ENCODE peak calls at places on chromosomes 3 and 15, in six cellular contexts. E is GM23248, R is fibroblast of lung, I is hepatocyte, N is IMR-90, V is PC-9. H is an unnamed sample.

GRCh38 chr3:108486910-108487309 is 23.5 kb downstream of the MYH15 start:
- DNase-seq in I (peak; percentile 44), V (no peak), R (peak; percentile 56), E (peak; percentile 66), N (peak; percentile 71), H (peak; percentile 48)

GRCh38 chr3:37144806-37145205 is 29.6 kb downstream of the LRRFIP2 start:
- DNase-seq in V (peak; percentile 63), R (no peak), N (no peak), I (no peak), E (peak; percentile 43), H (no peak)

GRCh38 chr15:40487816-40488682 is 17.3 kb downstream of the CHST14 start:
- DNase-seq in E (no peak), N (no peak), I (no peak), R (no peak), V (no peak), H (no peak)

GRCh38 chr3:2853627-2854026 is 256.5 kb downstream of the IL5RA start:
- DNase-seq in R (no peak), I (no peak), N (no peak), E (no peak), V (no peak), H (no peak)

GRCh38 chr15:89112341-89112971 is 24.2 kb downstream of the ABHD2 start:
- DNase-seq in N (peak; percentile 49), E (peak; percentile 58), I (peak; percentile 71), V (peak; percentile 74), R (peak; percentile 49), H (peak; percentile 78)

GRCh38 chr3:78741066-78741645 is 1026.6 kb downstream of the ROBO1 start:
- DNase-seq in V (no peak), I (no peak), E (no peak), N (no peak), R (no peak), H (no peak)

GRCh38 chr3:124676236-124676635 is 54.0 kb upstream of the UMPS start:
- DNase-seq in E (peak; percentile 84), R (peak; percentile 65), I (no peak), V (no peak), N (peak; percentile 87), H (peak; percentile 87)

GRCh38 chr3:79032686-79033318 is 735.0 kb downstream of the ROBO1 start:
- DNase-seq in E (peak; percentile 66), V (no peak), R (peak; percentile 74), N (peak; percentile 67), I (peak; percentile 66), H (peak; percentile 35)

GRCh38 chr15:68635142-68635541 is 56.3 kb downstream of the CORO2B start:
- DNase-seq in N (no peak), E (peak; percentile 52), V (no peak), I (no peak), R (peak; percentile 54), H (no peak)

GRCh38 chr15:62066663-62067447 is at the start of gene C2CD4A:
- DNase-seq in E (peak; percentile 56), V (no peak), I (peak; percentile 91), N (peak; percentile 42), R (peak; percentile 41), H (peak; percentile 53)

DNA sequence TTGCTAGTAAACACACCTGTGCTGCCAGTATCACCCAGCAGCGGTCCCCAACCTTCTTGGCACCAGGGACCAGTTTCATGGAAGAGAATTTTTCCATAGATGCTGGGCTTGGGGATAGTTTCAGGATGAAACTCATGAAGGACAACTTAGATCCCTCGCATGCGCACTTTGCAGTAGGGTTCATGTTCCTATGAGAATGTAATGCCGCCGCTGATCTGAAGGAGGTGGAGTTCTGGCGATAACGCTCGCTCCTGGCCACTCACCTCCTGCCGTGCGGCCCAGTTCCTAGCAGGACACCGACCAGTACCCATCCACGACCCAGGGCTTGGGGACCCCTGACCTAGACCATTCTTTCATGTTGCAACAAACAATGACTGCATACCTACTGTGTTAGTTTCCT is 89.7 kb downstream of the TOP2B start:
- DNase-seq in I (no peak), V (no peak), N (no peak), R (no peak), E (no peak), H (no peak)
- H3K27ac ChIP-seq in I (no peak overlapping the region), V (no peak overlapping the region), N (no peak overlapping the region), R (no peak overlapping the region), E (no peak overlapping the region), H (no peak overlapping the region)

GRCh38 chr3:82132210-82133069 is 371.0 kb upstream of the GBE1 start:
- DNase-seq in V (no peak), E (no peak), R (no peak), I (no peak), N (no peak), H (no peak)

GRCh38 chr3:82133070-82133606 is 371.7 kb upstream of the GBE1 start:
- DNase-seq in R (peak; percentile 73), E (peak; percentile 77), V (no peak), I (peak; percentile 76), N (peak; percentile 63), H (peak; percentile 26)

GRCh38 chr3:82130056-82130455 is 368.6 kb upstream of the GBE1 start:
- DNase-seq in E (no peak), V (no peak), R (no peak), I (no peak), N (no peak), H (no peak)
- H3K4me2 ChIP-seq in E (no peak overlapping the region), V (no peak overlapping the region), R (no peak overlapping the region), I (no peak overlapping the region), N (no peak overlapping the region), H (no peak overlapping the region)

GRCh38 chr15:70763950-70764730 is 782 bp upstream of the UACA start:
- DNase-seq in E (no peak), V (no peak), N (no peak), I (peak; percentile 29), R (no peak), H (no peak)
- H3K27ac ChIP-seq in E (peak overlapping the region; percentile 56), V (peak overlapping the region; percentile 75), N (peak overlapping the region; percentile 66), I (peak overlapping the region; percentile 89), R (peak overlapping the region; percentile 60), H (peak overlapping the region; percentile 74)

DNA sequence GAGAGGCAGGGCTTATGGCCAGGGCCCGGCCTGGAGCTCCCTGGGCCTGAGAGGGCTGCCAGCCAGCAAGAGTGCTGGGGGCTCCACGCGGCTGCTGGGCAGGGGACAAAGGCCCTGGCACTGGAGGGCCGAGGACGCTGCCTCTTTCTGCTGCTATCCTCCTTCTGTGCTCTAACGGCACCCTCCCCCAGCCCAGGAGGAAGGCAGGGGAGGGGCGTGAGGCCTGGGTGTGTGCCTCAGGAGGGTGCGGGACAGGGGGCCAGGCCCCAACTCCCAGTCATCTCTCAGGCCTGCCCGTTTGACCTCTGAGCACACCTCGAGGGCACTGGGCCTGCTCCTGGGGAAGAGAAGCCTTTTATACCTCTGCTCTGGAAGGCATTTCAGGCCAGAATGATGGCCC is 115.5 kb downstream of the ADCY5 start:
- DNase-seq in I (no peak), V (no peak), N (no peak), R (no peak), E (no peak), H (no peak)
- H3K4me2 ChIP-seq in I (no peak overlapping the region), V (no peak overlapping the region), N (no peak overlapping the region), R (no peak overlapping the region), E (no peak overlapping the region), H (no peak overlapping the region)

GRCh38 chr15:99452010-99452409 is 113.8 kb upstream of the MEF2A start:
- DNase-seq in V (no peak), I (no peak), N (no peak), E (no peak), R (no peak), H (no peak)

GRCh38 chr15:99451484-99451883 is 114.3 kb upstream of the MEF2A start:
- DNase-seq in V (no peak), N (no peak), I (no peak), E (no peak), R (no peak), H (no peak)

GRCh38 chr15:99453646-99454045 is 112.1 kb upstream of the MEF2A start:
- DNase-seq in N (no peak), V (no peak), I (no peak), E (no peak), R (no peak), H (no peak)

GRCh38 chr15:99454107-99454809 is 111.5 kb upstream of the MEF2A start:
- DNase-seq in R (no peak), N (no peak), I (no peak), E (no peak), V (no peak), H (no peak)

GRCh38 chr15:99452728-99453643 is 112.8 kb upstream of the MEF2A start:
- DNase-seq in V (no peak), I (no peak), R (peak; percentile 58), E (no peak), N (peak; percentile 18), H (peak; percentile 51)
- H3K27ac ChIP-seq in V (no peak overlapping the region), I (no peak overlapping the region), R (peak overlapping the region; percentile 4), E (no peak overlapping the region), N (peak overlapping the region; percentile 75), H (no peak overlapping the region)

GRCh38 chr3:178058629-178059028 is 477.6 kb upstream of the KCNMB2 start:
- DNase-seq in I (no peak), N (no peak), E (no peak), V (no peak), R (peak; percentile 7), H (no peak)
- H3K4me2 ChIP-seq in I (no peak overlapping the region), N (no peak overlapping the region), E (no peak overlapping the region), V (no peak overlapping the region), R (no peak overlapping the region), H (no peak overlapping the region)

DNA sequence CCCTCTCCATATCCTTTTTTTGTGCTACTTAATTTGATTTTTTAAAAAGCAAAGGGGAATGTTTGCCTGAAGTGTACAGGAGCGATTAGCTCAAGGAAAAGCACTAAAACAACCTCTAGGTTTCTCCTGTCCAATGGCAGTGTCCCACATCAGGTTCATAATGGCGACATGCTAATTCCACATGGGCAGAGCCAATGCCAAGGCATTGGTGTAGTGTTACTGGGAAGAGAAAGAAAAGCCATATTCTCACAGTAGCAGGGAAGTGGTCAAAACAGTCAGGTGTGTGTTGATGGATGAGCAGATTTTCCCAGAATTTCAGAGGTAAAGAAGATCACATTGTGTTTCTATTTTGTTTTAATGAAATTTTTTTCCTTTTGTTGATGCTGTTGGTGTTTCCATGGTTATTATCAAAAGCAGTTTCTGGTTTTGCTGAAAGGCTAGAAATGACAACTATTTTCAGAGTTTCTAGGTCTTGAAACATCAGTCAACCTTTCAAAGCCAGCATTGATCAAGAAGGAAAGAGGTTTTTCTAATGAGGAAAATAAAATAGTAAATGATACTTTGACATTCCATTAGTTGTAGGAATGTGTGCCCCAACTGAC is 65.2 kb downstream of the FNDC3B start:
- DNase-seq in E (no peak), R (no peak), V (no peak), N (no peak), I (no peak), H (peak; percentile 61)
- H3K27ac ChIP-seq in E (peak overlapping the region; percentile 62), R (no peak overlapping the region), V (no peak overlapping the region), N (no peak overlapping the region), I (peak overlapping the region; percentile 31), H (peak overlapping the region; percentile 86)

GRCh38 chr3:158644345-158644908 is at the start of gene GFM1:
- DNase-seq in N (peak; percentile 94), V (peak; percentile 92), R (peak; percentile 96), I (peak; percentile 97), E (peak; percentile 99), H (peak; percentile 93)

GRCh38 chr3:158642474-158643210 is 1.7 kb upstream of the GFM1 start:
- DNase-seq in I (no peak), N (no peak), R (no peak), V (no peak), E (no peak), H (no peak)

GRCh38 chr3:158642005-158642404 is 2.3 kb upstream of the GFM1 start:
- DNase-seq in N (no peak), I (no peak), V (no peak), R (no peak), E (no peak), H (no peak)

DNA sequence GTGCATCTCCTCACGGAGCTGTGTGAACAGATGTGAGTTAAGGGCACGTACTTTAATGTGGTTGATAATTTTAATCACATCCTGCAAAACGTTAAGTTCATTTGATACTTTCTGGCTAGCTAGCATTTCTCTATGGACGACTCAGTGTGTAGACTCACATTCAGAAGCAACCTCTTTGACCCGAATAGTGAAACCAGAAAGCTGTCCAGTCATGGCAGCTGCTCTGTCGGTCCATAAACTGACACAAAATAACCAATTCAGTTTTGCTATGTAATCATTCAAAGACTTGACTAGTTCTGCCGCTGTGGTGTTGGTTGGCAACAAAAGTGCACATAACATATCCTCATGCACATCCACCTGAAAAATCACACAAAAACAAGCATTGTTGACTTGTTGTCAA is 3.7 kb upstream of the GFM1 start:
- DNase-seq in N (no peak), E (no peak), R (no peak), V (no peak), I (no peak), H (no peak)
- H3K4me2 ChIP-seq in N (no peak overlapping the region), E (no peak overlapping the region), R (no peak overlapping the region), V (no peak overlapping the region), I (no peak overlapping the region), H (no peak overlapping the region)

H was measured in astrocyte.